ENCODE peak calls at places on chromosomes 2 and 18, in seven cellular contexts. J, R, F, K, P, T and U are unnamed samples.

GRCh38 chr2:70531419-70532130 is 22.1 kb downstream of the TGFA start:
- DNase-seq in J (no peak), R (no peak), F (no peak), K (no peak), P (no peak), T (no peak), U (no peak)

GRCh38 chr2:98912957-98913915 is 22.8 kb downstream of the CRACDL start:
- DNase-seq in J (no peak), R (no peak), F (no peak), K (no peak), P (no peak), T (no peak), U (no peak)

GRCh38 chr2:124437811-124438210 is 412.7 kb downstream of the CNTNAP5 start:
- DNase-seq in J (no peak), R (no peak), F (no peak), K (no peak), P (no peak), T (no peak), U (no peak)

GRCh38 chr18:13366541-13366940 is 148.0 kb downstream of the LDLRAD4 start:
- DNase-seq in J (no peak), R (no peak), F (no peak), K (no peak), P (no peak), T (no peak), U (no peak)

GRCh38 chr2:40103163-40103562 is 324.1 kb upstream of the THUMPD2 start:
- DNase-seq in J (peak), R (no peak), F (no peak), K (no peak), P (no peak), T (no peak), U (no peak)

GRCh38 chr2:95053543-95053942 is 28.0 kb downstream of the MAL start:
- DNase-seq in J (no peak), R (peak), F (peak), K (peak), P (peak), T (no peak), U (no peak)

GRCh38 chr18:33210575-33211189 is 229.8 kb downstream of the CCDC178 start:
- DNase-seq in J (peak), R (peak), F (no peak), K (no peak), P (peak), T (no peak), U (no peak)

GRCh38 chr2:8684421-8684884 is 2.6 kb downstream of the ID2 start:
- DNase-seq in J (peak), R (peak), F (no peak), K (peak), P (peak), T (peak), U (peak)

GRCh38 chr2:108215794-108216211 is 24.0 kb upstream of the SULT1C3 start:
- DNase-seq in J (peak), R (peak), F (no peak), K (peak), P (peak), T (no peak), U (peak)

DNA sequence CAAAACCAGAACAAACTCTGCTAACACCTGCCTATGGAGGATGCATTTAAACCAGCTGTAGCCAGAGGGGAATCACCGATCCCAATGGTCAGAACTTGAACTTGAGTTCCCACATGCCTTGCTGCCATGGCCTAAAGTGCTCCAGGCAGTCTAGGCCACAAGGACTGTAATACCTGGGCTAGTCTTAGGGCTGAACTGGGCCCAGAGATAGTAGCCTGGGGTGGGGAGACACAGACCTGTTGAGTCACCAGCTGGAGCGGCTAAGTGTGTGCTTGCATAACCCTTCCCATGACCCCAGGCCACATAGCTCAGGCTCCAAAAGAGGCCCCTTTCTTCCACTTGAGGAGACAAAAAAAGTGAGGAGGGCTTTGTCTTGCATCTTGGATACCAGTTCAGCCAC is 515.0 kb upstream of the DDX18 start:
- DNase-seq in J (no peak), R (no peak), F (no peak), K (no peak), P (no peak), T (no peak), U (no peak)
- TF ChIP-seq RAD21 in J (no peak), R (no peak), F (no peak), K (no peak), P (no peak), T (no peak), U (no peak)

DNA sequence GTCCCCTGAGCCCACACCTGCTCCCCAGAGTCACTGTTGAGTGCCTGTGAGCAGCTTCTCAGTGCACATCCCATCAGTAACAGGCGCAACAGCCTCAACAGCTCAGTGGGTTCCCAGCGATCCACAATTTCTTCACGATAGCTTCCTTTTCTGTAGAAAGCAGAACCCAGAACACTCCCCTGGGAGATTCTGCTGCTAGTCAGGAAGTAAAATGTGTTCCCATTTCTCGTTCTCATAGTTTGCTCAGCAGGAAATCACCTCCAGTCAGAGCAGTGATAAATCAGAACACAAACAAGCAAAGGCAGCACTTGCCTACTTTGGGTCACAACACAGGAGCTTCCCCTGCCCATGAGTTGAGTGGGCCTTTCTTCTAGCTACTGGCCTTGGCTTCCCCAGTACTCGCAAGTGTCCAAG is 48.9 kb upstream of the ATG16L1 start:
- DNase-seq in J (no peak), R (no peak), F (no peak), K (no peak), P (no peak), T (peak), U (no peak)
- TF ChIP-seq RAD21 in J (no peak), R (no peak), F (no peak), K (no peak), P (no peak), T (no peak), U (no peak)

DNA sequence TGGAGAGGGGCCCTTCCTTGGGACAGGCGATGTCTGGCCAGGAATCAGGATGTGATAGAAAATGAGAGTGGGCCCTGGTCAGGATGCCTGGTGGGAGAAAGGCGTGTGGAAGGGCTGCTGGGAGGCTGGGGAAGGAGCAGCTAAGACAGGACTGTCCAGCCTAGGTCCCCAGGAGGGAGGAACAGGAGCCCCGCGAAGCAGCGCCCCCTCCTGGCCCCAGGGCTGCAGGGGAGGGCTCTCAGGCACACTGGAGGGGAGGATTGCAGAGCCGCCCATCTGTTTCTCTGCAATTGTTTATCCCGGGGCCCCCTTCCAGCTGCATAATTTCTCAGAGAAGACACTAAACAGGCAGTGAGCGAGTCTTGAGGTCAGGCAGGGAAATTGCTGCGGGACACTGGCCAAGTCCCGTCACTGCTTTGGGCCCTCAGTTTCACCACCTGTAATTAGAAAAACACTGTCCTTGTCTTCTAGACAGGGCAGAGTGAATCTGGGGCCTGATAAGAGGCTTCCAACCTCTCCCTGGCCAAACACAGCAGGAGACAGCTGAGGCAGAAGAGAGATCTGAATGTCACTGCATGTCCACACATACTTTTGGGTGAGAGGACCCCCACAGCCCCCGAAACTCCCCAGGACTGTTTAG is 3.9 kb upstream of the NPPC start:
- DNase-seq in J (peak), R (no peak), F (no peak), K (peak), P (no peak), T (no peak), U (no peak)
- TF ChIP-seq RAD21 in J (no peak), R (peak), F (peak), K (no peak), P (no peak), T (no peak), U (peak)

GRCh38 chr2:19706332-19706731 is 195.5 kb downstream of the TTC32 start:
- DNase-seq in J (no peak), R (no peak), F (no peak), K (no peak), P (no peak), T (no peak), U (no peak)
- TF ChIP-seq RAD21 in J (no peak), R (no peak), F (no peak), K (no peak), P (no peak), T (no peak), U (no peak)

GRCh38 chr18:7772496-7772861 is 205.4 kb downstream of the PTPRM start:
- DNase-seq in J (no peak), R (no peak), F (no peak), K (no peak), P (no peak), T (no peak), U (no peak)

GRCh38 chr18:7770903-7771302 is 203.8 kb downstream of the PTPRM start:
- DNase-seq in J (no peak), R (no peak), F (no peak), K (no peak), P (no peak), T (no peak), U (no peak)

GRCh38 chr18:7779226-7779625 is 212.1 kb downstream of the PTPRM start:
- DNase-seq in J (no peak), R (no peak), F (no peak), K (no peak), P (no peak), T (no peak), U (no peak)

GRCh38 chr18:7778181-7778580 is 211.1 kb downstream of the PTPRM start:
- DNase-seq in J (peak), R (no peak), F (no peak), K (no peak), P (no peak), T (no peak), U (no peak)

DNA sequence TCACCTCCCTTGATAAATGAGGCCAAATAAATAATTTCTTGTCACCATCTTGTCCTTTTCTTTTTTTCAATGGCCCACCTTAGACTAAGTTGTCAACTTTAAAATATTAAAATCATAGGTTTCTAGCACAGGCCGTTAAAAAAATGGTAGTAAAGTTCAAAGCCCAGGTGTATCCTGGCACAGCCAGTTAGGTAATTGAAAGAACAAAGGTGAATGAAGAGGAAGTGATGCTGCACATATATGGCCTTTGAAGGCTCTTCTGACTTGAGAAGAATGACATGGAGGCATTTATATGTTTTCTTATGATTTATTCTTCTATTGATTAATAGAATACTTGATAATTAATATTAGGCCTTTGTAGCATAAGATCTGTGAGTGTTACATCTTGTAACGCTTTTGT is 208.7 kb downstream of the PTPRM start:
- DNase-seq in J (no peak), R (no peak), F (no peak), K (no peak), P (no peak), T (no peak), U (no peak)
- TF ChIP-seq RAD21 in J (no peak), R (no peak), F (no peak), K (no peak), P (no peak), T (no peak), U (no peak)

GRCh38 chr2:65478498-65479135 is 46.2 kb upstream of the SPRED2 start:
- DNase-seq in J (no peak), R (no peak), F (no peak), K (no peak), P (no peak), T (no peak), U (no peak)
- TF ChIP-seq RAD21 in J (no peak), R (no peak), F (no peak), K (no peak), P (no peak), T (no peak), U (no peak)